ENCODE peak calls at places on chromosome 14, in six cellular contexts. G is mesothelial cell of epicardium, X is upper lobe of right lung, W is spleen, I is IMR-90, N is AG04449. B is an unnamed sample.

GRCh38 chr14:33210304-33210703 is 271.6 kb downstream of the NPAS3 start:
- DNase-seq in G (peak; percentile 61), X (no peak), W (no peak), I (peak; percentile 1), N (no peak), B (no peak)

GRCh38 chr14:95667251-95667693 is 19.0 kb upstream of the TCL1B start:
- DNase-seq in G (no peak), X (no peak), W (peak; percentile 84), I (no peak), N (no peak), B (no peak)

GRCh38 chr14:52043690-52044089 is 25.2 kb downstream of the NID2 start:
- DNase-seq in G (peak; percentile 49), X (no peak), W (no peak), I (peak; percentile 23), N (no peak), B (no peak)

GRCh38 chr14:99549684-99550083 is 54.3 kb downstream of the CCDC85C start:
- DNase-seq in G (no peak), X (no peak), W (no peak), I (peak; percentile 16), N (no peak), B (no peak)

GRCh38 chr14:61107896-61108295 is 126.9 kb downstream of the SLC38A6 start:
- DNase-seq in G (no peak), X (no peak), W (no peak), I (no peak), N (no peak), B (no peak)

GRCh38 chr14:104081951-104082464 is 3.5 kb upstream of the ASPG start:
- DNase-seq in G (no peak), X (no peak), W (no peak), I (no peak), N (no peak), B (no peak)

GRCh38 chr14:50598765-50599164 is 38.8 kb downstream of the ATL1 start:
- DNase-seq in G (no peak), X (no peak), W (no peak), I (no peak), N (no peak), B (no peak)

GRCh38 chr14:32998433-32998832 is 59.8 kb downstream of the NPAS3 start:
- DNase-seq in G (no peak), X (no peak), W (no peak), I (peak; percentile 9), N (no peak), B (no peak)

GRCh38 chr14:76647699-76648298 is 113.5 kb upstream of the VASH1 start:
- DNase-seq in G (no peak), X (no peak), W (no peak), I (peak; percentile 59), N (no peak), B (no peak)

GRCh38 chr14:68316078-68316868 is 476.6 kb downstream of the ZFP36L1 start:
- DNase-seq in G (no peak), X (no peak), W (no peak), I (no peak), N (no peak), B (no peak)

GRCh38 chr14:36254020-36254614 is 66.3 kb downstream of the MBIP start:
- DNase-seq in G (no peak), X (no peak), W (no peak), I (peak; percentile 19), N (no peak), B (no peak)

GRCh38 chr14:60085693-60086092 is 6.0 kb upstream of the PCNX4 start:
- DNase-seq in G (no peak), X (no peak), W (no peak), I (no peak), N (no peak), B (no peak)

GRCh38 chr14:60085085-60085484 is 6.6 kb upstream of the PCNX4 start:
- DNase-seq in G (no peak), X (no peak), W (no peak), I (peak; percentile 19), N (no peak), B (no peak)

GRCh38 chr14:60079723-60080122 is 12.0 kb upstream of the PCNX4 start:
- DNase-seq in G (no peak), X (no peak), W (no peak), I (no peak), N (no peak), B (no peak)
- TF ChIP-seq CTCF in G (no peak), X (no peak), W (no peak), I (no peak), N (no peak), B (no peak)

GRCh38 chr14:47917344-47917954 is 242.0 kb upstream of the MDGA2 start:
- DNase-seq in G (peak; percentile 45), X (no peak), W (no peak), I (peak; percentile 13), N (no peak), B (no peak)
- TF ChIP-seq CTCF in G (peak; percentile 71), X (peak; percentile 54), W (no peak), I (peak; percentile 44), N (no peak), B (peak; percentile 70)

GRCh38 chr14:22124071-22124613 is 450.5 kb upstream of the OR4E1 start:
- DNase-seq in G (no peak), X (no peak), W (no peak), I (no peak), N (no peak), B (no peak)

GRCh38 chr14:22118894-22119477 is 445.4 kb upstream of the OR4E1 start:
- DNase-seq in G (no peak), X (no peak), W (no peak), I (peak; percentile 80), N (no peak), B (no peak)

GRCh38 chr14:22123188-22123560 is 449.6 kb upstream of the OR4E1 start:
- DNase-seq in G (no peak), X (no peak), W (no peak), I (no peak), N (no peak), B (no peak)

GRCh38 chr14:22122227-22123187 is 448.9 kb upstream of the OR4E1 start:
- DNase-seq in G (no peak), X (no peak), W (no peak), I (peak; percentile 5), N (no peak), B (no peak)
- TF ChIP-seq CTCF in G (no peak), X (no peak), W (no peak), I (peak; percentile 13), N (no peak), B (peak; percentile 25)

DNA sequence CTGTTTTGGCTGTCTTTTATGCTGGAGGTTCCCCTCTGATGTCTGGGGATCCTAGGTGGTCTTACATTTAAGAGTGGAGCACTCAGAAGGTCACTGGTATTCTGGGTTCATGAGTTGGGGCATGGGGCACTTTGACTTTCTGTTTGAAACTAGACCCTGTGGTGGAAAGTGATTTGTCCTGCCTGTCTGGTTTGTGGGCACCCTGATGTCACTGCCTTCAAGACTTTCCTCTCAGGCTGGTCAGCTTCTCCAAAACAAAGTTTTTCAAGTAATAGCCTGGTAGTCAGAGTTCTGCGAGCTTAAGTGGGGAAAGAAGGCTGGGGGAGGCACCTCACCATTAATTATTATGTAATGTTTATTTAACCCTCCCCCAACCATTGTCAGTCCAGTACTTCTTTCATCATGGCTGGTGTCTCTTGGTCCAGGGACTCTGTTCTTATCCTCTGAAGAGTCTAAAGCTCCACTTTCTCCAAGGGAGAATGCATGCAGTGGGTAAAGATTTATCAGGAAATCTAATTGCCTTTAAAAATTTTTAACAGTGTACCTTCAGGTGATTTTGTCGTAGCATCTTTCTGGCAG is 35.3 kb downstream of the ZC3H14 start:
- DNase-seq in G (no peak), X (no peak), W (no peak), I (no peak), N (no peak), B (no peak)
- TF ChIP-seq CTCF in G (no peak), X (no peak), W (no peak), I (no peak), N (no peak), B (no peak)

GRCh38 chr14:29926228-29926627 is 1.4 kb downstream of the PRKD1 start:
- DNase-seq in G (no peak), X (no peak), W (no peak), I (no peak), N (no peak), B (no peak)

GRCh38 chr14:29925736-29926135 is 1.9 kb downstream of the PRKD1 start:
- DNase-seq in G (no peak), X (no peak), W (no peak), I (peak; percentile 49), N (no peak), B (no peak)

GRCh38 chr14:29927596-29928341 is at the start of gene PRKD1:
- DNase-seq in G (peak; percentile 62), X (peak; percentile 86), W (peak; percentile 81), I (peak; percentile 62), N (no peak), B (no peak)

GRCh38 chr14:29928342-29928640 is 644 bp upstream of the PRKD1 start:
- DNase-seq in G (no peak), X (no peak), W (no peak), I (no peak), N (no peak), B (no peak)

GRCh38 chr14:29926701-29927595 is 699 bp downstream of the PRKD1 start:
- DNase-seq in G (peak; percentile 59), X (peak; percentile 84), W (peak; percentile 80), I (peak; percentile 43), N (no peak), B (no peak)
- TF ChIP-seq CTCF in G (no peak), X (peak; percentile 33), W (no peak), I (peak; percentile 23), N (no peak), B (no peak)

DNA sequence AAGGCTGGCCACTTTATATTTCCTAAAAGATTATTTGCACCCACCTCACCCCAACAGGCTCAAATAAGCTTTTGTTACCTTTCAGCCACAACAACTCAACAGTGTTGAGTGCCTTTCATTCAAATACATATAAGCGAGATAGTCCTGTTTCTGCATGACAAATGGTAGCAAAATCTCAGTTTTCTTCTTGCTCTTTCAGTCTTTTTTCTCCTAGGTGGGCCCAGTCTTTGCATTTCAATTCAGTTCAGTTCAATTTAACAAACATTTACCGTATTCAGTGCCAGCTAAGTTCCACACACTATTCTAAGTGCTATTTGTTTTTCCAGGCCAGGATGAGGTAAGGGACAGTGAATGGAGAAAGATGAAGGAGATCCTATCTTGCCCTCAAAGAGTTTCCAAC is 25.9 kb upstream of the BMP4 start:
- DNase-seq in G (no peak), X (no peak), W (no peak), I (no peak), N (no peak), B (no peak)
- TF ChIP-seq CTCF in G (no peak), X (no peak), W (no peak), I (no peak), N (no peak), B (no peak)

DNA sequence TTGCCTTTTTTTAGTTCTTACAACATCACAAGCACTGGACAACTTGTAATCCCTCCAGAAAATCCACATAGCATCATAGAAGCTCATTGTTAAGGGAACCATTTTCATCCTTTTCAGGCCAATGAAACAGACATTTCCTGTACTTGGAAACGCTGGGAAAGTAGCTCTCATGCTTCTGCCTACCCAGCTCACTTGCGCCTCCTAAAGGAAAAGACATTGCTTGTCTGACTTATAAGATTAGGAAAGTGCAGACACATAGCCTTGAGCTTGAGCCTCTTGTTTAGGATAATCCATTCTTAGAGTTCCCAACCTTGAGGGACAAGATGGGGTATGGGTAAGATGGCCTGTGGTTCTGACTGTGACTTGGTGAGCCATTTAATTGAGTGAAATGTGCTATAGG is 589.5 kb downstream of the NOVA1 start:
- DNase-seq in G (no peak), X (no peak), W (no peak), I (no peak), N (no peak), B (no peak)
- TF ChIP-seq CTCF in G (no peak), X (no peak), W (no peak), I (no peak), N (no peak), B (no peak)